ENCODE peak calls at places on chromosomes 4 and X, in ten cellular contexts. One of them, this sample, is unnamed. For H3K36me3, the result is how much of the 10 kb centered on the place peaks cover.

GRCh38 chr4:83112239-83112638 is 2.3 kb downstream of the PLAC8 start:
- DNase-seq in esophagus squamous epithelium: no peak
- DNase-seq in fibroblast of lung: no peak
- DNase-seq in IMR-90: no peak
- DNase-seq in gastrocnemius medialis: no peak
- DNase-seq in mesendoderm: no peak
- DNase-seq in uterus: no peak
- DNase-seq in PC-3: no peak
- DNase-seq in lung: no peak
- DNase-seq in astrocyte: no peak
- DNase-seq in this sample: no peak

GRCh38 chrX:130801901-130802300 is 101.1 kb downstream of the ENOX2 start:
- DNase-seq in esophagus squamous epithelium: no peak
- DNase-seq in fibroblast of lung: peak
- DNase-seq in IMR-90: peak
- DNase-seq in gastrocnemius medialis: no peak
- DNase-seq in mesendoderm: peak
- DNase-seq in uterus: no peak
- DNase-seq in PC-3: no peak
- DNase-seq in lung: no peak
- DNase-seq in astrocyte: no peak
- DNase-seq in this sample: no peak

GRCh38 chrX:45001038-45001437 is 128.1 kb downstream of the KDM6A start:
- DNase-seq in esophagus squamous epithelium: no peak
- DNase-seq in fibroblast of lung: no peak
- DNase-seq in IMR-90: no peak
- DNase-seq in gastrocnemius medialis: no peak
- DNase-seq in mesendoderm: no peak
- DNase-seq in uterus: no peak
- DNase-seq in PC-3: peak
- DNase-seq in lung: no peak
- DNase-seq in astrocyte: no peak
- DNase-seq in this sample: no peak

GRCh38 chrX:106927700-106928099 is 7.5 kb downstream of the CLDN2 start:
- DNase-seq in esophagus squamous epithelium: no peak
- DNase-seq in fibroblast of lung: no peak
- DNase-seq in IMR-90: no peak
- DNase-seq in gastrocnemius medialis: no peak
- DNase-seq in mesendoderm: no peak
- DNase-seq in uterus: no peak
- DNase-seq in PC-3: no peak
- DNase-seq in lung: no peak
- DNase-seq in astrocyte: no peak
- DNase-seq in this sample: no peak

GRCh38 chr4:36712013-36712412 is 430.6 kb downstream of the DTHD1 start:
- DNase-seq in esophagus squamous epithelium: no peak
- DNase-seq in fibroblast of lung: no peak
- DNase-seq in IMR-90: no peak
- DNase-seq in gastrocnemius medialis: no peak
- DNase-seq in mesendoderm: no peak
- DNase-seq in uterus: no peak
- DNase-seq in PC-3: no peak
- DNase-seq in lung: no peak
- DNase-seq in astrocyte: no peak
- DNase-seq in this sample: no peak

GRCh38 chrX:34880656-34881055 is 61.9 kb upstream of the FAM47B start:
- DNase-seq in esophagus squamous epithelium: no peak
- DNase-seq in fibroblast of lung: peak
- DNase-seq in IMR-90: peak
- DNase-seq in gastrocnemius medialis: no peak
- DNase-seq in mesendoderm: no peak
- DNase-seq in uterus: no peak
- DNase-seq in PC-3: peak
- DNase-seq in lung: no peak
- DNase-seq in astrocyte: peak
- DNase-seq in this sample: no peak

GRCh38 chr4:77501240-77501639 is 104.4 kb upstream of the CXCL13 start:
- DNase-seq in esophagus squamous epithelium: no peak
- DNase-seq in fibroblast of lung: no peak
- DNase-seq in IMR-90: no peak
- DNase-seq in gastrocnemius medialis: no peak
- DNase-seq in mesendoderm: no peak
- DNase-seq in uterus: no peak
- DNase-seq in PC-3: no peak
- DNase-seq in lung: no peak
- DNase-seq in astrocyte: no peak
- DNase-seq in this sample: no peak

GRCh38 chr4:156798438-156798837 is 173.2 kb downstream of the PDGFC start:
- DNase-seq in esophagus squamous epithelium: no peak
- DNase-seq in fibroblast of lung: no peak
- DNase-seq in IMR-90: no peak
- DNase-seq in gastrocnemius medialis: no peak
- DNase-seq in mesendoderm: no peak
- DNase-seq in uterus: no peak
- DNase-seq in PC-3: no peak
- DNase-seq in lung: no peak
- DNase-seq in astrocyte: no peak
- DNase-seq in this sample: no peak

GRCh38 chrX:36241397-36241796 is 321.9 kb downstream of the CFAP47 start:
- DNase-seq in esophagus squamous epithelium: no peak
- DNase-seq in fibroblast of lung: no peak
- DNase-seq in IMR-90: no peak
- DNase-seq in gastrocnemius medialis: no peak
- DNase-seq in mesendoderm: peak
- DNase-seq in uterus: no peak
- DNase-seq in PC-3: no peak
- DNase-seq in lung: no peak
- DNase-seq in astrocyte: no peak
- DNase-seq in this sample: no peak

GRCh38 chr4:11042760-11043159 is 358.2 kb upstream of the CLNK start:
- DNase-seq in esophagus squamous epithelium: no peak
- DNase-seq in fibroblast of lung: no peak
- DNase-seq in IMR-90: no peak
- DNase-seq in gastrocnemius medialis: no peak
- DNase-seq in mesendoderm: no peak
- DNase-seq in uterus: no peak
- DNase-seq in PC-3: no peak
- DNase-seq in lung: no peak
- DNase-seq in astrocyte: no peak
- DNase-seq in this sample: no peak

GRCh38 chr4:53931423-53932060 is 132.9 kb downstream of the CHIC2 start:
- DNase-seq in esophagus squamous epithelium: no peak
- DNase-seq in fibroblast of lung: peak
- DNase-seq in IMR-90: no peak
- DNase-seq in gastrocnemius medialis: no peak
- DNase-seq in mesendoderm: no peak
- DNase-seq in uterus: no peak
- DNase-seq in PC-3: no peak
- DNase-seq in lung: no peak
- DNase-seq in astrocyte: no peak
- DNase-seq in this sample: no peak

GRCh38 chrX:46325312-46325877 is 219.8 kb downstream of the ZNF674 start:
- DNase-seq in esophagus squamous epithelium: no peak
- DNase-seq in fibroblast of lung: peak
- DNase-seq in IMR-90: peak
- DNase-seq in gastrocnemius medialis: no peak
- DNase-seq in mesendoderm: peak
- DNase-seq in uterus: no peak
- DNase-seq in PC-3: peak
- DNase-seq in lung: peak
- DNase-seq in astrocyte: peak
- DNase-seq in this sample: no peak

GRCh38 chrX:134396174-134396573 is 63.8 kb upstream of the HPRT1 start:
- DNase-seq in esophagus squamous epithelium: no peak
- DNase-seq in fibroblast of lung: no peak
- DNase-seq in IMR-90: peak
- DNase-seq in gastrocnemius medialis: no peak
- DNase-seq in mesendoderm: no peak
- DNase-seq in uterus: no peak
- DNase-seq in PC-3: peak
- DNase-seq in lung: no peak
- DNase-seq in astrocyte: peak
- DNase-seq in this sample: no peak

GRCh38 chrX:124260845-124261244 is 71.6 kb upstream of the TEX13D start:
- DNase-seq in esophagus squamous epithelium: no peak
- DNase-seq in fibroblast of lung: no peak
- DNase-seq in IMR-90: no peak
- DNase-seq in gastrocnemius medialis: no peak
- DNase-seq in mesendoderm: no peak
- DNase-seq in uterus: no peak
- DNase-seq in PC-3: no peak
- DNase-seq in lung: no peak
- DNase-seq in astrocyte: no peak
- DNase-seq in this sample: no peak

GRCh38 chr4:113560579-113560978 is 201.0 kb downstream of the CAMK2D start:
- DNase-seq in esophagus squamous epithelium: no peak
- DNase-seq in fibroblast of lung: no peak
- DNase-seq in IMR-90: no peak
- DNase-seq in gastrocnemius medialis: no peak
- DNase-seq in mesendoderm: no peak
- DNase-seq in uterus: no peak
- DNase-seq in PC-3: no peak
- DNase-seq in lung: no peak
- DNase-seq in astrocyte: no peak
- DNase-seq in this sample: no peak
- H3K36me3 ChIP-seq in esophagus squamous epithelium: under half
- H3K36me3 ChIP-seq in fibroblast of lung: under half
- H3K36me3 ChIP-seq in IMR-90: under half
- H3K36me3 ChIP-seq in gastrocnemius medialis: under half
- H3K36me3 ChIP-seq in mesendoderm: under half
- H3K36me3 ChIP-seq in uterus: under half
- H3K36me3 ChIP-seq in PC-3: under half
- H3K36me3 ChIP-seq in lung: under half
- H3K36me3 ChIP-seq in astrocyte: under half
- H3K36me3 ChIP-seq in this sample: under half

DNA sequence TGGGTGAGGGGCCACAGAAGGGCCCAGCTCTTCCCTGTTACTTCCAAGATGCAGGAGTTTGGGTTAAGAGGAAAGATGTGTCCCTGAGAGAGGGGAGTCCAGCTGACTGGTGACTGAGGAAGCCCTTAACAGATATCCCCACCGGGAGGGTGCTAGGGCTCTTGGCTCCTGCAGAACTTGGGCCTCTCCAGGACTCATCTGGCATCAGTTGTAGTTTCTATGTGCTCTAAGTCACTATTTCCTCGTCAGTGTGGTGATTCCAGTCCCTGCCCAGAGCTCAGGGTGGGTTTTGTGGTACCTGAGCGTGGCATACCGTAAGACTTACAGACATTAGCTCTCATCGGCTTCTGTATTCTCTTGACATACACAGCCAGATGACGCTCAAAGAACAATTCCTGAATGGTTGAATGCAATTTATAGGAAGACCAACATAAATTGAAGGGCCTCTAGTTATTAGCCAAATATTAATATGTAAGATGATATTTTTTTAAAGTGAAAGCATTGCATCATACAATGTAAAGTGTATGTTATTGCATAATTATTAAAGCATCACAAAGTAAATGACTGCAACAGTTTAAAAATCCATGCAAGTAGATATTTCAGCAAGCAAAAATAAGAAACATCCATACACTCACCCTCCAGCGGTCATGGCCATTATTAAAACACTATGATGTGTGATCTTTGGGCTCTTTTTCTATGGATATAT is 195.5 kb downstream of the PTTG2 start:
- DNase-seq in esophagus squamous epithelium: no peak
- DNase-seq in fibroblast of lung: no peak
- DNase-seq in IMR-90: no peak
- DNase-seq in gastrocnemius medialis: no peak
- DNase-seq in mesendoderm: no peak
- DNase-seq in uterus: no peak
- DNase-seq in PC-3: no peak
- DNase-seq in lung: no peak
- DNase-seq in astrocyte: no peak
- DNase-seq in this sample: no peak
- H3K4me3 ChIP-seq in esophagus squamous epithelium: no peak
- H3K4me3 ChIP-seq in fibroblast of lung: no peak
- H3K4me3 ChIP-seq in IMR-90: no peak
- H3K4me3 ChIP-seq in gastrocnemius medialis: no peak
- H3K4me3 ChIP-seq in mesendoderm: no peak
- H3K4me3 ChIP-seq in uterus: no peak
- H3K4me3 ChIP-seq in PC-3: no peak
- H3K4me3 ChIP-seq in lung: no peak
- H3K4me3 ChIP-seq in astrocyte: no peak
- H3K4me3 ChIP-seq in this sample: no peak

DNA sequence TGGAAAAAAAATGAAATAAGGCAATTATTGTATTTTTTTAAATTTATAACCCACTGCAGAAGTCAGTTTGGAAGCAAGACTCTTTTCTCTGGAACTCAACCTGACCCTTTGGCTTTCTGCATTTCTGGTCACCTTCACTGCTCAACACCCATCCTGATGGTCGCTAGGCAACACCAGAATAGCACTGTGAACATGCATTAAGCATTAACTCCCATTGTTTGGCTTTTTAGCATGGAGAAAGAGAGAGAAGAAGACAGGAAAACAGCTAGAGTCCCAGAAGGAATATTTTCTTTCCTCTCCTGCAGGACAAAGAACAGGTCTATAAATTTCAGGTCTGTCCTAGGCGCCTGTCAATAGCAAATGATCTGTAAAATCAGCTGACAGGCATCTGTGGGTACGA is 137.2 kb upstream of the ETNPPL start:
- DNase-seq in esophagus squamous epithelium: no peak
- DNase-seq in fibroblast of lung: no peak
- DNase-seq in IMR-90: no peak
- DNase-seq in gastrocnemius medialis: no peak
- DNase-seq in mesendoderm: peak
- DNase-seq in uterus: no peak
- DNase-seq in PC-3: no peak
- DNase-seq in lung: no peak
- DNase-seq in astrocyte: no peak
- DNase-seq in this sample: no peak
- H3K27ac ChIP-seq in esophagus squamous epithelium: no peak
- H3K27ac ChIP-seq in fibroblast of lung: no peak
- H3K27ac ChIP-seq in IMR-90: no peak
- H3K27ac ChIP-seq in gastrocnemius medialis: no peak
- H3K27ac ChIP-seq in mesendoderm: no peak
- H3K27ac ChIP-seq in uterus: no peak
- H3K27ac ChIP-seq in PC-3: no peak
- H3K27ac ChIP-seq in lung: no peak
- H3K27ac ChIP-seq in astrocyte: no peak
- H3K27ac ChIP-seq in this sample: no peak

DNA sequence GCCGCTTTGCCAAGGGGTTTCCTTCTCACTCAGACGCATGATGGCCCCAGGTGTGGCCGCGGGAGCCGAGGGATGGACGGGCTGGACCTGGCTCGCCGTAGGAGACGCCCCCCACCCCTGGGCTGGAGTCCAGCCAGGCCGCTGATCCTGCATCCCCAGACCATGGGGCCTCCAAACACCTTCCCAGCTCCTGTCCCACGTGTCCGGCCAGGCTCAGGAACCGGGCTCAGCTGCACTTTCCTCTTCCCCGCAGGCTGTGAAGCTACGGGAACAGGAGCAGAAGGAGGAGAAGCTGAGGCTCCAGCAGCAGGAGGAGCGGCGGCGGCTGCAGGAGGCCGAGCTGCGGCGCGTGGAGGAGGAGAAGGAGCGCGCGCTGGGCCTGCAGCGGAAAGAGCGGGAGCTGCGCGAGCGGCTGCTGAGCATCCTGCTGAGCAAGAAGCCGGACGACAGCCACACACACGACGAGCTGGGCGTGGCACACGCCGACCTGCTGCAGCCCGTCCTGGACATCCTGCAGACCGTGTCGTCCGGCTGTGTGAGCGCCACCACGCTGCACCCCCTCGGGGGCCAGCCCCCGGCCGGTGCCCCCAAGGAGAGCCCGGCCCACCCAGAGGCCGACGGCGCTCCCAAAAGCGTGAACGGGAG is 9.1 kb downstream of the AKAP17A start:
- DNase-seq in esophagus squamous epithelium: no peak
- DNase-seq in fibroblast of lung: no peak
- DNase-seq in IMR-90: no peak
- DNase-seq in gastrocnemius medialis: no peak
- DNase-seq in mesendoderm: no peak
- DNase-seq in uterus: no peak
- DNase-seq in PC-3: no peak
- DNase-seq in lung: no peak
- DNase-seq in astrocyte: no peak
- DNase-seq in this sample: no peak
- H3K36me3 ChIP-seq in esophagus squamous epithelium: under half
- H3K36me3 ChIP-seq in fibroblast of lung: under half
- H3K36me3 ChIP-seq in IMR-90: half or more
- H3K36me3 ChIP-seq in gastrocnemius medialis: under half
- H3K36me3 ChIP-seq in mesendoderm: under half
- H3K36me3 ChIP-seq in uterus: under half
- H3K36me3 ChIP-seq in PC-3: under half
- H3K36me3 ChIP-seq in lung: under half
- H3K36me3 ChIP-seq in astrocyte: under half
- H3K36me3 ChIP-seq in this sample: half or more